ENCODE peak calls at places on chromosomes 7 and 10, in four cellular contexts. M is effector memory CD4-positive, alpha-beta T cell; P is thoracic aorta; O is heart right ventricle. W is an unnamed sample. For H3K36me3, the result is how much of the 10 kb centered on the place peaks cover.

GRCh38 chr10:59625842-59626522 is 83.7 kb downstream of the SLC16A9 start:
- DNase-seq in M (no peak), O (no peak), P (no peak), W (peak)

GRCh38 chr7:45416846-45417245 is 157.3 kb upstream of the ADCY1 start:
- DNase-seq in O (no peak), P (no peak), M (no peak), W (no peak)

GRCh38 chr7:100806276-100806675 is 21.0 kb downstream of the EPHB4 start:
- DNase-seq in O (no peak), M (no peak), P (no peak), W (no peak)

GRCh38 chr10:23604613-23605012 is 165.7 kb downstream of the OTUD1 start:
- DNase-seq in P (no peak), O (no peak), M (no peak), W (no peak)

GRCh38 chr10:102796407-102797176 is 40.6 kb downstream of the CYP17A1 start:
- DNase-seq in M (peak), P (no peak), O (peak), W (peak)

GRCh38 chr10:113139695-113140094 is 189.6 kb downstream of the TCF7L2 start:
- DNase-seq in O (no peak), M (no peak), P (no peak), W (no peak)

GRCh38 chr7:136116186-136116585 is 139.0 kb upstream of the MTPN start:
- DNase-seq in O (no peak), P (no peak), M (no peak), W (no peak)

GRCh38 chr10:43689955-43690771 is 41.5 kb upstream of the ZNF32 start:
- DNase-seq in O (peak), P (peak), M (peak), W (peak)

GRCh38 chr10:75401569-75402485 is at the start of gene ZNF503:
- DNase-seq in O (peak), M (no peak), P (peak), W (peak)

GRCh38 chr7:104950754-104951153 is 63.3 kb upstream of the KMT2E start:
- DNase-seq in O (no peak), P (no peak), M (no peak), W (no peak)

GRCh38 chr10:113047605-113047962 is 97.5 kb downstream of the TCF7L2 start:
- DNase-seq in P (no peak), M (no peak), O (no peak), W (no peak)

GRCh38 chr10:119165171-119166110 is at the start of gene SFXN4:
- DNase-seq in M (peak), P (peak), O (peak), W (peak)

GRCh38 chr7:101882595-101883564 is 65.5 kb downstream of the CUX1 start:
- DNase-seq in M (no peak), P (peak), O (peak), W (no peak)

GRCh38 chr7:5827755-5828154 is 46.3 kb upstream of the RNF216 start:
- DNase-seq in O (no peak), M (no peak), P (no peak), W (no peak)

GRCh38 chr10:126592901-126593300 is 77.6 kb downstream of the C10orf90 start:
- DNase-seq in M (no peak), P (no peak), O (no peak), W (no peak)

GRCh38 chr7:1597361-1597760 is 27.5 kb upstream of the PSMG3 start:
- DNase-seq in M (no peak), O (no peak), P (no peak), W (no peak)

GRCh38 chr7:141045126-141045841 is 28.6 kb upstream of the TMEM178B start:
- DNase-seq in P (no peak), M (no peak), O (no peak), W (no peak)

GRCh38 chr7:50631639-50632038 is 66.4 kb upstream of the DDC start:
- DNase-seq in P (no peak), O (no peak), M (no peak), W (no peak)
- H3K36me3 ChIP-seq in P (under half), O (under half), M (under half), W (under half)

DNA sequence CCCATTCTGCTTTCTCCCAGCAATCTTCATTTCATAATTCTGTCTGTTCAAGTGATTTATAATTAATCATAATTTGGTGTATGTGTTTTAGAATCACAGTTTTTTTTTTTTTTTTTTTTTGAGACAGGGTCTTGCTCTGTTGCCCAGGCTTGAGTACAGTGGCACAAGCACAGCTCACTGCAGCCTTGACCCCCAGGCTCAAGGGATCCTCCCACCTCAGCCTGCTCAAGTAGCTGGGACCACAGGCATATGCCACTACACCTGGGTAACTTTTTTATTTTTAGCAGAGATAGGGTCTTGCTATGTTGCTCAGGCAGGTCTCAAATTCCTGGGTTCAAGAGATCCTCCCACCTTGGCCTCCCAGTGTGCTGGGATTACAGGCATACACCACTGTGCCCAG is 49.2 kb upstream of the PLA2G12B start:
- DNase-seq in P (no peak), M (no peak), O (no peak), W (no peak)
- H3K36me3 ChIP-seq in P (under half), M (under half), O (under half), W (under half)

GRCh38 chr7:130930260-130930659 is 196.3 kb upstream of the KLF14 start:
- DNase-seq in P (no peak), O (no peak), M (peak), W (no peak)

GRCh38 chr7:130932667-130933432 is 198.8 kb upstream of the KLF14 start:
- DNase-seq in O (no peak), M (no peak), P (no peak), W (no peak)

GRCh38 chr7:130933919-130934318 is 199.9 kb upstream of the KLF14 start:
- DNase-seq in O (no peak), M (no peak), P (no peak), W (no peak)

GRCh38 chr7:130930710-130931109 is 196.7 kb upstream of the KLF14 start:
- DNase-seq in P (no peak), O (no peak), M (no peak), W (no peak)

GRCh38 chr7:130932088-130932487 is 198.1 kb upstream of the KLF14 start:
- DNase-seq in M (no peak), P (no peak), O (no peak), W (no peak)
- H3K36me3 ChIP-seq in M (under half), P (under half), O (under half), W (under half)

DNA sequence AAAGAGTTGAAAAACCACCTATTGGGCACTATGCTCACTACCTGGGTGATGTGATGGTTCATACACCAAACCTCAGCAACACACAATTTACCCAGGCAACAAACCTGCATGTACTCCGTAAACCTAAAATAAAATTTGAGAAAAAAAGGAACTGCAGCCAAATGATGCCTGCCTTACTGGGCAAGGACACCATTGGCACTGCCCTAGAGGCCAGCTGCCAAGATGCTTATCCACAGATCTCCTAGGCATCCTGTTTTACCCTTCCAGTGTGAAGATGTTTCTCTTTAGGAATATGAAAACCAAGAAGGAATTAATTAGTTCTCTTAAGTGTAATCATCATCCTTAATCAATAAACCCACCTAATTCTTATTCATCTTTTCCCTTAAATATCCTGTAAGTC is 133.4 kb downstream of the ABCA13 start:
- DNase-seq in O (no peak), M (no peak), P (no peak), W (no peak)
- H3K36me3 ChIP-seq in O (under half), M (under half), P (under half), W (under half)

GRCh38 chr7:130938661-130939060 is 204.7 kb upstream of the KLF14 start:
- DNase-seq in P (no peak), O (no peak), M (peak), W (no peak)

GRCh38 chr7:130937016-130937415 is 203.0 kb upstream of the KLF14 start:
- DNase-seq in O (no peak), P (no peak), M (no peak), W (no peak)

GRCh38 chr7:130936202-130936931 is 202.4 kb upstream of the KLF14 start:
- DNase-seq in O (no peak), M (no peak), P (no peak), W (no peak)

GRCh38 chr7:130939285-130940095 is 205.5 kb upstream of the KLF14 start:
- DNase-seq in O (no peak), M (no peak), P (no peak), W (no peak)

DNA sequence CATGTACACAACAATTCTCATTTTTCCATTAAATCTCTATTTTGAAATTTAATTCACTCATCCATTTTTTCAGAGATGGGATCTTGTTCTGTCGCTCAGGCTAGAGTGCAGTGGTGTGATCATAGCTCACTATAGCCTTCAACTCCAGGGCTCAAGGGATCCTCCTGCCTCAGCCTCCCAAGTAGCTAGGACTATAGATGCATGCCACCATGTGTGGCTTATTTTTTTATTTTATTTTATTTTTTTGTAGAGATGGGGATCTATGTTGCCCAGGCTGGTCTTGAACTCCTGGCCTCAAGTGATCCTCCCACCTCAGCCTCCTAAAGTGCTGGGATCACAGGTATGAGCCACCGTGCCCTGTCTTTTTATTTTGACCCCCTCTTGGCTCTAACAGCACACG is 203.8 kb upstream of the KLF14 start:
- DNase-seq in M (no peak), O (no peak), P (no peak), W (no peak)
- H3K36me3 ChIP-seq in M (under half), O (under half), P (under half), W (under half)

GRCh38 chr7:148800677-148801076 is 83.4 kb downstream of the EZH2 start:
- DNase-seq in M (no peak), P (no peak), O (no peak), W (no peak)

GRCh38 chr7:148804343-148805234 is 79.5 kb downstream of the EZH2 start:
- DNase-seq in M (no peak), P (no peak), O (no peak), W (no peak)

GRCh38 chr7:148802101-148802493 is 82.0 kb downstream of the EZH2 start:
- DNase-seq in P (no peak), O (no peak), M (no peak), W (no peak)

GRCh38 chr7:148799893-148800545 is 84.1 kb downstream of the EZH2 start:
- DNase-seq in P (no peak), O (no peak), M (no peak), W (no peak)

DNA sequence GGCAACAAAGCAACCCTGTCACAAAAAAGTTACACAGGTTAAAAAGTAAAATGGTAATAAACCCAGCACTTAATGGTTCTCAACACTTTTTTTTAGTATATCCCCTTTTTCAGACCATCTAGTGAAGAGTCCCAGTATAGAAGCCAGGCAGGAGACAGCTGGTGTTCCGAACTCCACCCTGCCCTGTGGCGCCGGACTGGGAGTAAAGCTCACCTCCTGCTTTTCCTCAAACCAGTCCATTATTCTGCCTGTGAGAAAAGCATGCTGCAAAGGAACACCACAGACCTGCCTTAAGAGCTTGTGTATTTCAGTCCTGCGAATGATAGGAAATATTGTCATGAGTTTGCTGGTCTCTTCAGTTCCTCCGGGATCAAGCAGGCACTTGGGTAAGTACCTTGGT is 81.0 kb downstream of the EZH2 start:
- DNase-seq in O (no peak), M (no peak), P (no peak), W (no peak)
- H3K36me3 ChIP-seq in O (under half), M (under half), P (under half), W (under half)

DNA sequence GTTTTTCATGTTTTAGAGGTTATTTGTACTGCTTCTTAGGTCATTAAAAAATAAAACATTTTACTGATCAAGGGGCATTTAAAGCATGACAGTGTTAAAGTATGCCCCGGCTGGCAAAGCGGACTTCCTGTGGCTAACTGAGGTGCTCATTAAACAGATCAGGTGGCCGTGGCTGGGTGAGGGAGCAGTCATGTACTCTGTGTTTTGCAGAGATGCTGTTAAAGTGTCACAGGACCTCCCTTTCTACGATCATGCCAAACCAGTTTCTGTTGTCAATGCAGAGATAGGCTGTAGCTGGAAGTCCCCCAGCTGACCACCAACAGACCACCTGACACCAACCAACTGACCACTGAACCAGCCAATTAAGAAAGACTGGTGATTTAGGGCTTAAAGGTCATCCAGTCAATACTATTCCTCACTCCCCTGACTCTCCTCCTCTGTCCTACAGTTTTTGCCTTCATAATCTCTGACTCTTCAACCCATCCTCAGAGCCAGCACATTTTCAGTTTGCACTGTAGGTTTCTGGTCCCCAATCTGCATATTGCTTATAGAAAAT is 431.1 kb upstream of the LRGUK start:
- DNase-seq in P (no peak), O (no peak), M (no peak), W (no peak)
- H3K36me3 ChIP-seq in P (under half), O (under half), M (under half), W (under half)

DNA sequence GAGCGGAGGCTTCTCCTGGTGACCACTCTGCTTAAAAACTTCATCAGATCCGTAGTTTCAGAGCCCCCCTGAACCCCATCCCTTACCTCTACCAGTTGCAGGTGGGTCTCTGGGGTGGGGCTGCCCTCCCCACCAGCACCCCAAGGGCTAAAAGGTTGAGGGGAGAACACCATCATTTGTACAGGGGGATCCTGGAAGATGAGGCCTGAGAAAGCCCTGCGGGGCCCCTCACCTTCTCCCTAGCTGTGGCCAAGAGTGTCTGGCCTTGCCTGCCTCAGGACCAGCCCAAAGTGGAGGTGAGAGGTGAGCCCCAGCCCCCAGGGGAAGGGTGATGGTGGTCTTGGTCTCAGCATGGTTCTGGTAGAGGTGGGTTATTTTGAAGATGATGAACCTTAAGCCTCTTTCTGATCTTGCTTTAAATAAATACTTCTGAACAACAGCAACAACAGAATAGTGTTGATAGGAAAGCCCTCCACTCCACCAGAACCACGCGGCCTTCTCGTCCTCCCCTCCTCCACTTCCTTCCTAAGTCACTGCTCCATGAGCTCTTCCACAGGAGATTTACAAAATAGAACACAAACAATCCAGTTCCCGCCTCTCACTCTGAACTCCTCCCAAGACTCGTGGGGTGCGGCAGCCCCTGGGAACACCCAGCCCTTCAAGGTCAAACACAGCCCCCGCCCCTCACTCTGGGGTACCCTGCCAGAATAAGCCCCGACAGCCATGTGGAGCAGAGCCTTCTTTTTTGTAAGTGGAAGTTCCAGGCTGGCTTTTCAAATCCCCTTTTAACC is 169.1 kb downstream of the EGFR start:
- DNase-seq in M (no peak), P (no peak), O (peak), W (no peak)
- H3K36me3 ChIP-seq in M (under half), P (under half), O (under half), W (under half)

W was measured in GM06990.